ENCODE peak calls at places on chromosomes 5 and 9, in four cellular contexts. O, M, Y and F are unnamed samples. For H3K36me3 and H3K9me3, the result is how much of the 10 kb centered on the place peaks cover.

GRCh38 chr5:94361832-94362754 is 256.3 kb downstream of the KIAA0825 start:
- DNase-seq in O (no peak), M (no peak), Y (no peak), F (no peak)

GRCh38 chr9:98406469-98406868 is 151.0 kb upstream of the TBC1D2 start:
- DNase-seq in O (no peak), M (no peak), Y (peak), F (no peak)

GRCh38 chr5:40831346-40832210 is 3.4 kb downstream of the RPL37 start:
- DNase-seq in O (no peak), M (no peak), Y (no peak), F (no peak)

GRCh38 chr5:98846526-98846925 is 73.1 kb downstream of the RGMB start:
- DNase-seq in O (no peak), M (no peak), Y (no peak), F (no peak)

GRCh38 chr5:102815560-102816324 is 60.6 kb downstream of the PAM start:
- DNase-seq in O (no peak), M (no peak), Y (peak), F (peak)

GRCh38 chr5:17094830-17095229 is 122.6 kb upstream of the BASP1 start:
- DNase-seq in O (no peak), M (no peak), Y (peak), F (peak)

GRCh38 chr5:83919071-83920041 is 198.7 kb upstream of the HAPLN1 start:
- DNase-seq in O (no peak), M (no peak), Y (peak), F (peak)

GRCh38 chr9:98971168-98971914 is 27.6 kb downstream of the COL15A1 start:
- DNase-seq in O (no peak), M (no peak), Y (peak), F (peak)

GRCh38 chr9:100112677-100113336 is 13.8 kb downstream of the INVS start:
- DNase-seq in O (no peak), M (no peak), Y (no peak), F (no peak)

GRCh38 chr9:106954974-106955850 is 92.2 kb downstream of the ZNF462 start:
- DNase-seq in O (no peak), M (no peak), Y (peak), F (no peak)

GRCh38 chr5:41625571-41625970 is 115.2 kb upstream of the PLCXD3 start:
- DNase-seq in O (no peak), M (no peak), Y (no peak), F (no peak)

GRCh38 chr5:135395451-135395850 is 3.6 kb downstream of the MACROH2A1 start:
- DNase-seq in O (no peak), M (no peak), Y (no peak), F (no peak)

GRCh38 chr5:65108786-65109743 is 340.3 kb downstream of the CWC27 start:
- DNase-seq in O (no peak), M (no peak), Y (peak), F (peak)

GRCh38 chr9:1726993-1727759 is 288.0 kb upstream of the SMARCA2 start:
- DNase-seq in O (no peak), M (no peak), Y (peak), F (no peak)

GRCh38 chr9:134834217-134834956 is 46.2 kb upstream of the FCN2 start:
- DNase-seq in O (no peak), M (no peak), Y (no peak), F (no peak)

GRCh38 chr5:15003511-15003920 is 131.9 kb upstream of the ANKH start:
- DNase-seq in O (peak), M (peak), Y (peak), F (peak)

GRCh38 chr9:119771336-119771735 is 402.1 kb upstream of the BRINP1 start:
- DNase-seq in O (no peak), M (no peak), Y (no peak), F (no peak)

GRCh38 chr9:134366223-134367031 is 40.2 kb downstream of the RXRA start:
- DNase-seq in O (peak), M (no peak), Y (peak), F (peak)

GRCh38 chr9:126522957-126523356 is 90.8 kb upstream of the LMX1B start:
- DNase-seq in O (no peak), M (no peak), Y (no peak), F (no peak)

GRCh38 chr9:130523921-130524320 is 55.5 kb upstream of the FUBP3 start:
- DNase-seq in O (no peak), M (no peak), Y (no peak), F (no peak)

GRCh38 chr5:138468133-138468965 is 3.1 kb downstream of the EGR1 start:
- DNase-seq in O (no peak), M (no peak), Y (peak), F (no peak)

GRCh38 chr9:17272510-17272909 is 137.7 kb downstream of the CNTLN start:
- DNase-seq in O (no peak), M (no peak), Y (no peak), F (no peak)

GRCh38 chr9:37295178-37295577 is 127.3 kb upstream of the GRHPR start:
- DNase-seq in O (no peak), M (no peak), Y (no peak), F (no peak)

GRCh38 chr5:144468542-144468941 is 297.9 kb downstream of the KCTD16 start:
- DNase-seq in O (no peak), M (no peak), Y (peak), F (peak)

GRCh38 chr5:125311743-125312142 is 565.3 kb upstream of the ZNF608 start:
- DNase-seq in O (no peak), M (no peak), Y (peak), F (peak)

GRCh38 chr5:32461441-32462120 is 17.0 kb upstream of the ZFR start:
- DNase-seq in O (no peak), M (no peak), Y (peak), F (peak)

GRCh38 chr5:32460702-32461101 is 16.2 kb upstream of the ZFR start:
- DNase-seq in O (no peak), M (no peak), Y (no peak), F (no peak)

GRCh38 chr5:32465076-32465475 is 20.5 kb upstream of the ZFR start:
- DNase-seq in O (no peak), M (no peak), Y (no peak), F (no peak)

GRCh38 chr5:32458799-32459400 is 14.4 kb upstream of the ZFR start:
- DNase-seq in O (no peak), M (no peak), Y (peak), F (no peak)

DNA sequence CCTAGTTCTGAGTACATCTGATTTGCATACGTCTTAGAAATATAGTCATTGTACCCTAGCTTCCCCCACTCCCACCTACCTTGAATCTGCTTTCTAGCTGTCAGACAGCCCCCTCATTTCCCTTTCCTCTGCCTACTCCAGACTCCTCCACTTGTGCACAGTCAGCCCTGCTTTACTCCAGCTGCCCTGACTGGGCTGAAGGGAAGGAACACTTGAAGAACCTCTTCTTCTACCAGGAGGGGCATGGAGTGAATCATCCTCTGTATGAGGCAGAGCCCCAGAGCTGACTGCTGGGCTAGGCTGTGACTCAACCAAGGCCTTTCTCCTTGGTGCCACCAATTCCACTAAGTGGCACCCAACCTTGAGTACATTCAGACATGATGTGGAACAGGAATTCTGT is 18.1 kb upstream of the ZFR start:
- DNase-seq in O (no peak), M (no peak), Y (peak), F (peak)
- H3K36me3 ChIP-seq in O (under half), M (under half), Y (under half), F (under half)

DNA sequence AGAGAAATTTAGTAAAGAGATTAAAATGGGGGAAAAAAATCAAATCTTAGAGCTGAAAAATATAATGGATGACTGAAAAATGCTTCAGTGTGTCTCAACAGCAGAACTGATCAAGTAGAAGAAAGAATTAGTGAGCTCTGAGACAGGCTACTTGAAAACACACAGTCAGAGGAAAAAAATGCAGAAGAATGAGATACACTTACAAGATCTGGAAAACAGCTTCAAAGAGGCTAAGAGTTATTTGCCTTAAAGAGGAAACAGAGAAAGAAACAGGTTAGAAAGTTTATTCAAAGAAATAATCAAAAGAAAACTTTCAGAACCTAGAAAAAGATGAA is 70.5 kb upstream of the OR2K2 start:
- DNase-seq in O (no peak), M (no peak), Y (peak), F (peak)
- H3K9me3 ChIP-seq in O (under half), M (under half), Y (under half), F (under half)

GRCh38 chr5:10250804-10251276 is 760 bp downstream of the CCT5 start:
- DNase-seq in O (no peak), M (no peak), Y (peak), F (no peak)

GRCh38 chr5:10251409-10251808 is 1.3 kb downstream of the CCT5 start:
- DNase-seq in O (no peak), M (no peak), Y (no peak), F (no peak)

GRCh38 chr5:10257870-10258269 is 7.8 kb downstream of the CCT5 start:
- DNase-seq in O (no peak), M (no peak), Y (no peak), F (no peak)

GRCh38 chr5:10253390-10253789 is 3.3 kb downstream of the CCT5 start:
- DNase-seq in O (no peak), M (no peak), Y (no peak), F (no peak)

GRCh38 chr5:10254686-10255085 is 4.6 kb downstream of the CCT5 start:
- DNase-seq in O (no peak), M (no peak), Y (no peak), F (no peak)
- H3K36me3 ChIP-seq in O (under half), M (under half), Y (half or more), F (half or more)

GRCh38 chr5:3944930-3945329 is 349.3 kb downstream of the IRX1 start:
- DNase-seq in O (no peak), M (no peak), Y (no peak), F (no peak)

GRCh38 chr5:3943803-3944202 is 348.2 kb downstream of the IRX1 start:
- DNase-seq in O (no peak), M (no peak), Y (no peak), F (no peak)

GRCh38 chr5:3954189-3954588 is 358.6 kb downstream of the IRX1 start:
- DNase-seq in O (no peak), M (no peak), Y (no peak), F (no peak)

GRCh38 chr5:3954633-3955032 is 359.0 kb downstream of the IRX1 start:
- DNase-seq in O (no peak), M (no peak), Y (no peak), F (no peak)

DNA sequence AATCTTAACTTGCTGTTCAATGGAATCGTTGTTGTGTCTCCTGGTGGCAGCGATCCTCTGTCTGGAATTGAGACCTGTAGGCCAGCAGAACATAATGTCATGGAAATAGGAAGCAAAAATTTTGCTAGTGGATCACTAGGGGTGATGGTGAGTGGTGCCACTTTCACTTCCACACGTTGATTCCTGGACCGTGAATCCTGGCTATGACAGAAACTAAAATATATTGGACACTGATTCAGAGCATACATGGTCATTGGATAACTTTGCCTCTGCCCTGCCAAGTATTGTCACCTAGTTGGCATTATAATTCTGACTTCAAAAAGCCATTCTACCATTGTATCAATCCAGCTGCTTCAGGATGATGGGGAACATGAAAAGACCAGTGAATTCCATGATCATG is 353.2 kb downstream of the IRX1 start:
- DNase-seq in O (no peak), M (no peak), Y (no peak), F (no peak)
- H3K9me3 ChIP-seq in O (under half), M (under half), Y (under half), F (under half)

DNA sequence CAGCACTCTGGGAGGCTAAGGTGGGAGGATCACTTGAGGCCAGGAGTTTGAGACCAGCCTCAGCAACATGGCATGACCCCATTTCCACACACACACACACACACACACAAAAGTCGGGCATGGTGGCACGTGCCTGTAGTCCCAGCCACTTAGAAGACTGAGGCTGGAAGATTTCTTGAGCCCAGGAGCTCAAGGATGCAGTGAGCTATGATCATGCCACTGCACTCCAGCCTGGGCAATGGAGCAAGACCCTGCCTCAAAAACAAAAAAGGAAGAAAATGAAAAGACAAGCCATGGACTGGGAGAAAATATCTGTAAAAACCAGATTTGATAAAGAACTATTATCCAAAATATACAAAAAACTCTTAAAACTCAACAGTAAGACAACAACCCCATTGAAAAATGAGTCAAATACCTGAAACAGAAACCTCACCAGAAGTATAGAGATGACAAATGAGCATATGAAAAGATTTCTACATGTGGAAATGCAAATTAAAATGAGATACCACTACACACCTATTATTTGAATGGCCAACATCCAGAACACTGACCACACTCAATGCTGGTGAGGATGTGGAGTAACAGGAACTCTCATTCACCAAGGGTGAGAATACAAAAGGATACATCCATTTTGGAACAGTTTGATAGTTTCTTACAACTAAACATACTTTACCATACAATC is 24.7 kb downstream of the DNAJA1 start:
- DNase-seq in O (no peak), M (no peak), Y (no peak), F (no peak)
- H3K36me3 ChIP-seq in O (under half), M (under half), Y (under half), F (under half)